ENCODE peak calls at places on chromosomes 16 and 17, in four cellular contexts. X is mesothelial cell of epicardium, G is A549, Y is thyroid gland. T is an unnamed sample.
A peak's percentile ranks its signal among the peaks of the same experiment; 100 is the strongest.

GRCh38 chr17:64506576-64507417 is at the start of gene CEP95:
- DNase-seq in X (peak; percentile 96), G (no peak), Y (peak; percentile 94), T (peak; percentile 99)

GRCh38 chr16:27745348-27745747 is 195.4 kb downstream of the KATNIP start:
- DNase-seq in X (no peak), G (peak; percentile 14), Y (no peak), T (no peak)

GRCh38 chr17:71765437-71765836 is 355.4 kb upstream of the SOX9 start:
- DNase-seq in X (no peak), G (no peak), Y (peak; percentile 64), T (no peak)

GRCh38 chr16:85994492-85995433 is 95.8 kb downstream of the IRF8 start:
- DNase-seq in X (no peak), G (no peak), Y (peak; percentile 21), T (no peak)

GRCh38 chr16:29743827-29744531 is 1.8 kb downstream of the C16orf54 start:
- DNase-seq in X (no peak), G (no peak), Y (no peak), T (no peak)

GRCh38 chr17:29574732-29575510 is 6.4 kb downstream of the TP53I13 start:
- DNase-seq in X (no peak), G (no peak), Y (no peak), T (no peak)

GRCh38 chr17:63293310-63293709 is 152.8 kb downstream of the CYB561 start:
- DNase-seq in X (no peak), G (no peak), Y (no peak), T (no peak)

GRCh38 chr17:78748730-78749317 is 33.2 kb downstream of the CYTH1 start:
- DNase-seq in X (no peak), G (no peak), Y (no peak), T (peak; percentile 32)

DNA sequence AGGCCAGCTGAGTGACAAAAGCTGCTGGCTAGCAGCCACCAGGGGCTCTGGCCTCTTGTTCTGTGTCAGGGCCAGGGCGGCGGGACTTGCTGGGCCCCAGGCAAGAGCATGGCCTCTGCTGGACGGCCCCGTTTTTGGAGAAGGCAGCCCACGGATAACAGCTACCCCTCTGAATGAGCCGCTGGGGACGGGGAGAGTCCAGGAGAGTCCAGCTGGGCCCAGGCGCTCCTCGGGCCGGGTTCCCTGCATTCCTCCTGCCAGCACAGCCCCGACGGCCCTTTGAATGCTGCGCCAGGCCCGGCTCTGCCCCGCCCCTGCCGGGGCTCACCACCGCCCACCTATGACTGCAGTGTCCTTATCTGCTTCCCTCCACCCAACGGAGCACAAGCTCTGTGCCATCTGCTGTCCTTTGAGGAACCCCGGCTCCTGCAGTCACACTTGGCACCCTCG is 33.4 kb downstream of the SLC7A5 start:
- DNase-seq in X (no peak), G (no peak), Y (no peak), T (no peak)
- TF ChIP-seq CTCF in X (no peak), G (no peak), Y (no peak), T (no peak)

DNA sequence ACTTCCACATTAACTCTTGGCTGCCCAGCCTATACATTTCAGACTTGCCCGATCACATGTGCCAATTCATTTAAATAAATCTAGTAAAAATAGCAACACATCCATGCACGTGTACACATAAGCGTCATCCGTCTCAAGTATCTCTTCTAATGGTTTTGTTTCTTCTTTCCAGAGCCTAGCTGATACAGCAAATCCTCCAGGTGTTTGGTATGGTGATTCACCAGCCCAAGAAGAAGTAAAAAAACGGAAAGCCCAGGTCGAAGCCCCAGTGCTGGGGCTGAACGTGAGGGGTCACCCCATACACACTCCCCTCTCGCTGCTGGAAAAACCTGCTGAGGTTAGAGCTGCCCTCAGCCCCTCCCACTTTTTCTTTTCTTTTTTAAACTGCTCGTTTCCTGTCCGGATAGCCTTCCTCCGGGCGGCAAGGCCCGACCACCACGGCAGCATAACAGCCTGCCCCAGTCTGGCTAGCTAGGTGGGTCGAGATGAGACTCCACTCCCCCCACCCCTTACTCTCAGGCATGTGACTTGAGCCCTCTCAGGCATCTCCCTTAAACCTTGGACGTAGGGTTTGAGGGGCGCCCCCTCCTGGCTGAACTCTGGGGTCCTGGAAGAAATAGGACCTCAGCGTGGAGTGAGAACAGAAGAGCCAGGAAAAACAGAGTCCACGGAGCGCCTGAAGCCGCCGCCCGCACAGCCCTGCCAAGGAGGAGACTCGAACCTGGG is 13.9 kb upstream of the OR1F1 start:
- DNase-seq in X (no peak), G (peak; percentile 76), Y (no peak), T (no peak)
- TF ChIP-seq CTCF in X (peak; percentile 37), G (peak; percentile 61), Y (no peak), T (peak; percentile 30)

GRCh38 chr17:67575325-67575724 is 142.4 kb upstream of the NOL11 start:
- DNase-seq in X (no peak), G (no peak), Y (no peak), T (no peak)
- TF ChIP-seq CTCF in X (no peak), G (no peak), Y (no peak), T (no peak)

GRCh38 chr17:74963656-74964055 is 8.9 kb downstream of the HID1 start:
- DNase-seq in X (no peak), G (no peak), Y (no peak), T (no peak)
- TF ChIP-seq CTCF in X (no peak), G (no peak), Y (no peak), T (no peak)

GRCh38 chr16:8855051-8855786 is 13.6 kb downstream of the CARHSP1 start:
- DNase-seq in X (no peak), G (no peak), Y (no peak), T (no peak)
- TF ChIP-seq CTCF in X (no peak), G (no peak), Y (no peak), T (peak; percentile 1)

T was measured in AG09319.